ENCODE peak calls at places on chromosome 21, in five cellular contexts. One of them, this sample, is unnamed.

GRCh38 chr21:34913786-34914185 is 135.3 kb downstream of the RUNX1 start:
- DNase-seq in body of pancreas: no peak
- DNase-seq in heart right ventricle: no peak
- DNase-seq in cardiac muscle cell: no peak
- DNase-seq in psoas muscle: no peak
- DNase-seq in this sample: no peak

GRCh38 chr21:14382486-14382834 is 486 bp downstream of the HSPA13 start:
- DNase-seq in body of pancreas: no peak
- DNase-seq in heart right ventricle: no peak
- DNase-seq in cardiac muscle cell: no peak
- DNase-seq in psoas muscle: no peak
- DNase-seq in this sample: no peak

GRCh38 chr21:37136261-37136660 is 63.2 kb downstream of the TTC3 start:
- DNase-seq in body of pancreas: no peak
- DNase-seq in heart right ventricle: no peak
- DNase-seq in cardiac muscle cell: no peak
- DNase-seq in psoas muscle: no peak
- DNase-seq in this sample: no peak

GRCh38 chr21:17726047-17726446 is 93.1 kb downstream of the C21orf91 start:
- DNase-seq in body of pancreas: no peak
- DNase-seq in heart right ventricle: no peak
- DNase-seq in cardiac muscle cell: no peak
- DNase-seq in psoas muscle: no peak
- DNase-seq in this sample: no peak

GRCh38 chr21:17387030-17387617 is 125.7 kb upstream of the CXADR start:
- DNase-seq in body of pancreas: peak; percentile 67
- DNase-seq in heart right ventricle: no peak
- DNase-seq in cardiac muscle cell: peak; percentile 80
- DNase-seq in psoas muscle: no peak
- DNase-seq in this sample: no peak

GRCh38 chr21:23223882-23224281 is 2225.7 kb downstream of the NCAM2 start:
- DNase-seq in body of pancreas: no peak
- DNase-seq in heart right ventricle: no peak
- DNase-seq in cardiac muscle cell: no peak
- DNase-seq in psoas muscle: no peak
- DNase-seq in this sample: no peak

GRCh38 chr21:26546698-26547097 is 26.4 kb downstream of the CYYR1 start:
- DNase-seq in body of pancreas: peak; percentile 37
- DNase-seq in heart right ventricle: peak; percentile 20
- DNase-seq in cardiac muscle cell: no peak
- DNase-seq in psoas muscle: no peak
- DNase-seq in this sample: no peak

GRCh38 chr21:21921410-21922232 is 923.4 kb downstream of the NCAM2 start:
- DNase-seq in body of pancreas: peak; percentile 6
- DNase-seq in heart right ventricle: no peak
- DNase-seq in cardiac muscle cell: peak; percentile 55
- DNase-seq in psoas muscle: no peak
- DNase-seq in this sample: no peak

GRCh38 chr21:30605968-30606367 is 5.1 kb downstream of the KRTAP22-1 start:
- DNase-seq in body of pancreas: no peak
- DNase-seq in heart right ventricle: no peak
- DNase-seq in cardiac muscle cell: no peak
- DNase-seq in psoas muscle: no peak
- DNase-seq in this sample: no peak

GRCh38 chr21:43352568-43353281 is 74.2 kb downstream of the SIK1 start:
- DNase-seq in body of pancreas: no peak
- DNase-seq in heart right ventricle: no peak
- DNase-seq in cardiac muscle cell: no peak
- DNase-seq in psoas muscle: no peak
- DNase-seq in this sample: no peak

GRCh38 chr21:42784276-42784675 is 95.1 kb downstream of the WDR4 start:
- DNase-seq in body of pancreas: no peak
- DNase-seq in heart right ventricle: no peak
- DNase-seq in cardiac muscle cell: no peak
- DNase-seq in psoas muscle: no peak
- DNase-seq in this sample: no peak

GRCh38 chr21:34822957-34823356 is 154.2 kb downstream of the CLIC6 start:
- DNase-seq in body of pancreas: no peak
- DNase-seq in heart right ventricle: no peak
- DNase-seq in cardiac muscle cell: no peak
- DNase-seq in psoas muscle: no peak
- DNase-seq in this sample: peak; percentile 38

GRCh38 chr21:38979271-38980196 is 173.8 kb downstream of the ETS2 start:
- DNase-seq in body of pancreas: peak; percentile 25
- DNase-seq in heart right ventricle: no peak
- DNase-seq in cardiac muscle cell: no peak
- DNase-seq in psoas muscle: no peak
- DNase-seq in this sample: no peak

GRCh38 chr21:46149205-46149901 is 6.0 kb downstream of the FTCD start:
- DNase-seq in body of pancreas: no peak
- DNase-seq in heart right ventricle: no peak
- DNase-seq in cardiac muscle cell: no peak
- DNase-seq in psoas muscle: no peak
- DNase-seq in this sample: no peak

GRCh38 chr21:42347601-42348327 is 3.0 kb downstream of the TFF2 start:
- DNase-seq in body of pancreas: no peak
- DNase-seq in heart right ventricle: no peak
- DNase-seq in cardiac muscle cell: no peak
- DNase-seq in psoas muscle: no peak
- DNase-seq in this sample: no peak

GRCh38 chr21:26385721-26386120 is 187.4 kb downstream of the CYYR1 start:
- DNase-seq in body of pancreas: no peak
- DNase-seq in heart right ventricle: no peak
- DNase-seq in cardiac muscle cell: no peak
- DNase-seq in psoas muscle: no peak
- DNase-seq in this sample: no peak

GRCh38 chr21:40386301-40386911 is 460.6 kb downstream of the DSCAM start:
- DNase-seq in body of pancreas: peak; percentile 66
- DNase-seq in heart right ventricle: peak; percentile 58
- DNase-seq in cardiac muscle cell: peak; percentile 77
- DNase-seq in psoas muscle: peak; percentile 48
- DNase-seq in this sample: no peak

GRCh38 chr21:45550552-45551210 is 8.4 kb upstream of the SLC19A1 start:
- DNase-seq in body of pancreas: peak; percentile 59
- DNase-seq in heart right ventricle: no peak
- DNase-seq in cardiac muscle cell: no peak
- DNase-seq in psoas muscle: no peak
- DNase-seq in this sample: no peak

GRCh38 chr21:41460578-41461527 is 34.8 kb downstream of the MX1 start:
- DNase-seq in body of pancreas: peak; percentile 80
- DNase-seq in heart right ventricle: peak; percentile 71
- DNase-seq in cardiac muscle cell: peak; percentile 75
- DNase-seq in psoas muscle: peak; percentile 72
- DNase-seq in this sample: peak; percentile 66

GRCh38 chr21:16071082-16071481 is 341.3 kb downstream of the USP25 start:
- DNase-seq in body of pancreas: no peak
- DNase-seq in heart right ventricle: no peak
- DNase-seq in cardiac muscle cell: no peak
- DNase-seq in psoas muscle: peak; percentile 23
- DNase-seq in this sample: no peak

GRCh38 chr21:45893166-45894106 is 88.1 kb upstream of the COL6A1 start:
- DNase-seq in body of pancreas: no peak
- DNase-seq in heart right ventricle: no peak
- DNase-seq in cardiac muscle cell: no peak
- DNase-seq in psoas muscle: peak; percentile 22
- DNase-seq in this sample: no peak

GRCh38 chr21:46427516-46427915 is 31.2 kb upstream of the DIP2A start:
- DNase-seq in body of pancreas: no peak
- DNase-seq in heart right ventricle: no peak
- DNase-seq in cardiac muscle cell: no peak
- DNase-seq in psoas muscle: no peak
- DNase-seq in this sample: no peak

GRCh38 chr21:37800122-37800455 is 116.2 kb downstream of the KCNJ6 start:
- DNase-seq in body of pancreas: no peak
- DNase-seq in heart right ventricle: no peak
- DNase-seq in cardiac muscle cell: no peak
- DNase-seq in psoas muscle: no peak
- DNase-seq in this sample: no peak

GRCh38 chr21:34670220-34670961 is 1.6 kb downstream of the CLIC6 start:
- DNase-seq in body of pancreas: no peak
- DNase-seq in heart right ventricle: no peak
- DNase-seq in cardiac muscle cell: peak; percentile 4
- DNase-seq in psoas muscle: peak; percentile 32
- DNase-seq in this sample: peak; percentile 45

GRCh38 chr21:15524855-15525254 is 204.9 kb upstream of the USP25 start:
- DNase-seq in body of pancreas: no peak
- DNase-seq in heart right ventricle: no peak
- DNase-seq in cardiac muscle cell: no peak
- DNase-seq in psoas muscle: no peak
- DNase-seq in this sample: no peak

GRCh38 chr21:15761508-15762100 is 31.8 kb downstream of the USP25 start:
- DNase-seq in body of pancreas: peak; percentile 22
- DNase-seq in heart right ventricle: no peak
- DNase-seq in cardiac muscle cell: no peak
- DNase-seq in psoas muscle: no peak
- DNase-seq in this sample: no peak

DNA sequence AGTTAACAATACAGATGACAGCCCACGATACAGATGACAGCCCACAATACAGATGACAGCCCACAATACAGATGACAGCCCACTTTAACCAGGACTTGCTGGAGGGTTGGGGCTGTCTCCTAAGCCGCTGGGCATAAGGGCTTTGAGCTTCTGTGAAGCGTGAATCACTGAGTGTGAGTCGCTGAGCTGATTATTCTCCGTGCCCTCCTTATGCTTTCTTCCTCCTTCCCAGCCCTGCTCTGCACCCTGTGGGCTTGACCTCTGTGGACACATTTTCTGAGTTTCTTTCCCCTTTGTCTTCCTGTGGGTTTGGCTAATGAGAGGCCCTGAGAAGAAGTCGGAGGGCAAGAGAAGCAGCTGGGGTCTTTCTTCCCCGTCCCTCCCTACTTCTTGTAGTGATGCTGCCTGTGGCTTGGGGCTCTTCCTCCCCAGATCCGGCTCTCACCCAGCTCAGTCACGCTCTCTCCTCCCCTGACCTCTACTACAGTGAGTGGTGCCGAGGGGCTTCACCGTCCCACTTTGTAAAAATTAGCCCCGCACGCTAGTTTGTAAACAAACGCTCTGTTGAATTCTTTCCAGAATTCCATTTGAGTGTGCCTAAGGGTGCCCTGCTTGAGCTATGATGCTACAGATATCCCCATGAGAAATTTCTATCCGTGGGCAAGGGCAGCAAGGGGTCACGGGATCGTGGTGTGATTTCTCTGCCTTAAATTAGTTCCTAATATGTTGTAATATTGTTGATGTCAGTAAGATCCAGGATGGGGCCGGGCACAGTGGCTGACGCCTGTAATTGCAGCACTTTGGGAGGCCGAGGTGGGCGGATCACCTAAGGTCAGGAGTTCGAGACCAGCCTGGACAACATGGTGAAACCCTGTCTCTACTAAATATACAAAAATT is 46.4 kb upstream of the SOD1 start:
- DNase-seq in body of pancreas: no peak
- DNase-seq in heart right ventricle: no peak
- DNase-seq in cardiac muscle cell: no peak
- DNase-seq in psoas muscle: no peak
- DNase-seq in this sample: no peak
- H3K27ac ChIP-seq in body of pancreas: no peak overlapping the region
- H3K27ac ChIP-seq in heart right ventricle: no peak overlapping the region
- H3K27ac ChIP-seq in cardiac muscle cell: no peak overlapping the region
- H3K27ac ChIP-seq in psoas muscle: no peak overlapping the region
- H3K27ac ChIP-seq in this sample: no peak overlapping the region

DNA sequence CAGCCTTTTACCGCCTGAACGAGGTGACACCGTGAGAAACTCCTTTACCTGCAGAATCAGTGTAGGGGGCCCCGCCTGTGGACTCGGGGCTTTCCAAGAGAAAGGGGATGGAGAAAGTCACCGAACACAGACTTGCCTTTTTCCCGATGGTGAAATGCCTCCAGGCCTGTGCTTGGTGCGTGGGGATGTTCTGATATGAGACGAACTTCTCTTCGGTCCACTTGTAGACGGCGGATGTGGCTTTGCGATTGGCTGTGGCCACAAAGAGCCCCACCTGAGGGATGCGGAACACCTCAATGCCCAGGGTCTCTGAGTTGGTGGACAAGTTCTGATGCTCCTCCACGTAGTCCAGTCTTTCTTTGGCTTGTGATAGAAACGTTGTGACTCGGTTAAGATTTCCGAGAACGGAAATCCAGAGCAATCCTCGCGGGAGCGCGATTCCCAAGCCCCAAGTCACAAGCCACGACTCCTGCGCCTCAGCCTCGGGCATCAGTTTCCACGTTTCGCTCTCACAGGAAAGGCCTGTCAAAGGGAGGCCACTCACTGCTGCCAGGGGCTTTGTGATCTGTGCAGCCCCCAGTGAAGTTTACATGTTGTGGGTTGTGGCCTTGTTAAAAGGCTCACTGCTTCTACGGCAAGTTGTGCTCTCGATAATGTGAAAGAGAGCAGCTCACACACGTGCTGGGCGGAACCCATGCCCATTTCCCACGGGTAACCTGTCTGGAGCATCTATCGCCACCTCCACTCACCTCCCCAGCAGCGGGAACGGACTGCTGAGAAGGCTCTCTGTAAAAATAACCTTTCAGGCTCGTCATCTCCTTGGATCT is 12.6 kb downstream of the KRTAP10-1 start:
- DNase-seq in body of pancreas: no peak
- DNase-seq in heart right ventricle: no peak
- DNase-seq in cardiac muscle cell: no peak
- DNase-seq in psoas muscle: peak; percentile 4
- DNase-seq in this sample: no peak
- H3K4me1 ChIP-seq in body of pancreas: no peaks in the 10 kb centered on the region
- H3K4me1 ChIP-seq in heart right ventricle: no peaks in the 10 kb centered on the region
- H3K4me1 ChIP-seq in cardiac muscle cell: no peaks in the 10 kb centered on the region
- H3K4me1 ChIP-seq in psoas muscle: no peaks in the 10 kb centered on the region
- H3K4me1 ChIP-seq in this sample: no peaks in the 10 kb centered on the region

GRCh38 chr21:29219165-29219770 is 79.5 kb upstream of the BACH1 start:
- DNase-seq in body of pancreas: peak; percentile 70
- DNase-seq in heart right ventricle: no peak
- DNase-seq in cardiac muscle cell: no peak
- DNase-seq in psoas muscle: no peak
- DNase-seq in this sample: no peak

GRCh38 chr21:29228306-29228705 is 70.4 kb upstream of the BACH1 start:
- DNase-seq in body of pancreas: no peak
- DNase-seq in heart right ventricle: no peak
- DNase-seq in cardiac muscle cell: no peak
- DNase-seq in psoas muscle: no peak
- DNase-seq in this sample: no peak

GRCh38 chr21:29221259-29221744 is 77.4 kb upstream of the BACH1 start:
- DNase-seq in body of pancreas: peak; percentile 52
- DNase-seq in heart right ventricle: no peak
- DNase-seq in cardiac muscle cell: no peak
- DNase-seq in psoas muscle: no peak
- DNase-seq in this sample: peak; percentile 73

GRCh38 chr21:29218749-29219148 is 80.0 kb upstream of the BACH1 start:
- DNase-seq in body of pancreas: peak; percentile 45
- DNase-seq in heart right ventricle: no peak
- DNase-seq in cardiac muscle cell: no peak
- DNase-seq in psoas muscle: no peak
- DNase-seq in this sample: no peak

GRCh38 chr21:29224006-29224405 is 74.7 kb upstream of the BACH1 start:
- DNase-seq in body of pancreas: no peak
- DNase-seq in heart right ventricle: no peak
- DNase-seq in cardiac muscle cell: no peak
- DNase-seq in psoas muscle: no peak
- DNase-seq in this sample: no peak
- H3K27ac ChIP-seq in body of pancreas: no peak overlapping the region
- H3K27ac ChIP-seq in heart right ventricle: no peak overlapping the region
- H3K27ac ChIP-seq in cardiac muscle cell: no peak overlapping the region
- H3K27ac ChIP-seq in psoas muscle: no peak overlapping the region
- H3K27ac ChIP-seq in this sample: no peak overlapping the region

GRCh38 chr21:32350981-32351380 is 41.8 kb downstream of the URB1 start:
- DNase-seq in body of pancreas: no peak
- DNase-seq in heart right ventricle: no peak
- DNase-seq in cardiac muscle cell: no peak
- DNase-seq in psoas muscle: no peak
- DNase-seq in this sample: no peak
- H3K4me1 ChIP-seq in body of pancreas: no peaks in the 10 kb centered on the region
- H3K4me1 ChIP-seq in heart right ventricle: no peaks in the 10 kb centered on the region
- H3K4me1 ChIP-seq in cardiac muscle cell: no peaks in the 10 kb centered on the region
- H3K4me1 ChIP-seq in psoas muscle: no peaks in the 10 kb centered on the region
- H3K4me1 ChIP-seq in this sample: no peaks in the 10 kb centered on the region

This sample was measured in SJSA1.